ENCODE peak calls at places on chromosomes 11 and 22, in ten cellular contexts. T is B cell, C is lung, R is foreskin fibroblast, F is HFF-Myc, B is esophagus muscularis mucosa, K is lower lobe of right lung, W is endothelial cell, L is dorsolateral prefrontal cortex, S is ascending aorta. Q is an unnamed sample.
A peak's percentile ranks its signal among the peaks of the same experiment; 100 is the strongest.

GRCh38 chr11:130592056-130592455 is 143.6 kb downstream of the ADAMTS15 start:
- DNase-seq in T (no peak), F (no peak), C (no peak), W (no peak), R (no peak), L (no peak), K (no peak), B (no peak), S (no peak), Q (no peak)

GRCh38 chr11:2798951-2799761 is 86.4 kb downstream of the CDKN1C start:
- DNase-seq in T (no peak), L (no peak), W (no peak), C (peak; percentile 27), B (no peak), F (no peak), K (peak; percentile 37), R (no peak), S (no peak), Q (peak; percentile 0)

GRCh38 chr11:131178020-131178419 is 192.4 kb upstream of the NTM start:
- DNase-seq in S (no peak), R (no peak), T (no peak), B (no peak), L (no peak), C (no peak), F (no peak), W (no peak), K (no peak), Q (no peak)

GRCh38 chr22:28917747-28918543 is 34.6 kb downstream of the ZNRF3 start:
- DNase-seq in R (no peak), K (no peak), F (no peak), S (no peak), B (no peak), C (peak; percentile 52), T (no peak), L (no peak), W (peak; percentile 29), Q (no peak)

GRCh38 chr11:76793391-76793811 is 10.2 kb downstream of the TSKU start:
- DNase-seq in T (no peak), R (no peak), C (no peak), K (no peak), W (no peak), S (no peak), L (no peak), B (no peak), F (no peak), Q (no peak)

GRCh38 chr11:126878892-126879291 is 121.7 kb downstream of the KIRREL3 start:
- DNase-seq in W (no peak), L (no peak), B (no peak), C (no peak), F (no peak), R (no peak), T (no peak), S (no peak), K (no peak), Q (no peak)

GRCh38 chr11:23370580-23371275 is 510.5 kb upstream of the CCDC179 start:
- DNase-seq in C (no peak), W (no peak), F (no peak), R (no peak), T (no peak), S (no peak), L (no peak), K (no peak), B (no peak), Q (no peak)

GRCh38 chr11:76135491-76135890 is 70.8 kb downstream of the WNT11 start:
- DNase-seq in K (no peak), B (no peak), C (no peak), S (no peak), T (no peak), W (no peak), L (no peak), F (no peak), R (no peak), Q (no peak)

GRCh38 chr11:121589946-121590537 is 137.3 kb upstream of the SORL1-AS1 start:
- DNase-seq in B (no peak), S (no peak), F (no peak), T (peak; percentile 64), L (no peak), R (no peak), C (no peak), K (no peak), W (no peak), Q (peak; percentile 27)

GRCh38 chr22:49021097-49021925 is 806.4 kb downstream of the BRD1 start:
- DNase-seq in K (peak; percentile 37), T (peak; percentile 7), W (no peak), C (no peak), R (no peak), S (peak; percentile 5), F (no peak), L (no peak), B (no peak), Q (no peak)

GRCh38 chr11:15500643-15501042 is 385.9 kb downstream of the INSC start:
- DNase-seq in T (no peak), K (no peak), C (no peak), F (no peak), S (no peak), L (no peak), W (no peak), R (no peak), B (no peak), Q (no peak)

DNA sequence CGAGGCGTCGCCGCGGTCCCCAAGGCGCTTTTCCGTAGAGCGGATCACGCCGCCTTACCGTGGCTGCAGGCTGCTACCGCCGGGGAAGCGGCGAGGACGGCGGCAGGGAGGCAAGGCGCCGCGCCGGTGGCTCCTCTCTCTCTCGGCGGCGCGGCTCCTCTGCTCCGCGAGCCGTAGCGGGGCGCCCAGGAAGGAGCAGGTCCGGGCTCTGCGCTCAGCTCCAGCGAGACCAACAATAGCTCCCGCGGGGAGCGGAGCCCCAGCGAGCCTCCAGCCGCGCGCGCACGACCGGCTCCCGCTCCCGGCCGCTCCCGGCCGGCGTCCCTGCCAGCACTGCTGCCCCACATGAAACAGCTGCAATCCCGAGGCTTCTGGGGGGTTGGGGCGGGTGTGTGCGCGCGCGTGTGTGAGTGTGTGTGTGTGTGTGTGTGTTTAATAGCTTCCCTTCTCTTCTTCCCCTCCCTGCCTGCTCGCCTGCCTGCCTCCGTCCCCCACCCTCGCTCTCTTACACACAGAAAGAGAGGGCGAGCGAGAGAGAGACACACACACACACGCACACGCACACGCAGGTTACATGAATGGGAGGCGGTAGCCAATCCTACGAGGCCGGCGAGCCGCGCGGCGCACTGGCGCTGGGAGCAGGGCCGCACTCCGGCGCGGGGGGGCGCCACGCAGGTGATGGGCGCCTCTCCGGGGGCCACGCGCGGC is at the start of gene TENM4:
- DNase-seq in L (peak; percentile 76), K (peak; percentile 60), T (peak; percentile 74), S (peak; percentile 36), F (no peak), B (no peak), W (peak; percentile 45), C (no peak), R (peak; percentile 90), Q (peak; percentile 4)
- TF ChIP-seq CTCF in L (peak; percentile 48), K (peak; percentile 24), T (peak; percentile 64), S (peak; percentile 17), F (no peak), B (peak; percentile 40), W (no peak), C (no peak), R (peak; percentile 15), Q (no peak)

GRCh38 chr11:92879086-92879485 is 90.4 kb upstream of the MTNR1B start:
- DNase-seq in W (no peak), S (no peak), L (no peak), F (no peak), K (no peak), R (no peak), B (no peak), T (no peak), C (no peak), Q (no peak)
- TF ChIP-seq CTCF in W (no peak), S (no peak), L (no peak), F (no peak), K (no peak), R (no peak), B (no peak), T (no peak), C (no peak), Q (no peak)

GRCh38 chr22:19772673-19773469 is 12.3 kb downstream of the TBX1 start:
- DNase-seq in K (peak; percentile 48), C (no peak), W (peak; percentile 4), T (peak; percentile 60), S (no peak), B (no peak), R (no peak), F (no peak), L (no peak), Q (no peak)
- TF ChIP-seq CTCF in K (no peak), C (no peak), W (no peak), T (no peak), S (no peak), B (peak; percentile 7), R (no peak), F (no peak), L (no peak), Q (no peak)

GRCh38 chr22:37995460-37995859 is 11.1 kb upstream of the SOX10 start:
- DNase-seq in F (no peak), W (no peak), L (no peak), C (no peak), S (no peak), K (no peak), B (no peak), R (no peak), T (no peak), Q (no peak)

GRCh38 chr22:37998543-37998942 is 14.2 kb upstream of the SOX10 start:
- DNase-seq in B (no peak), W (no peak), L (no peak), K (no peak), F (no peak), S (no peak), C (no peak), T (no peak), R (no peak), Q (no peak)

GRCh38 chr22:37994982-37995381 is 10.6 kb upstream of the SOX10 start:
- DNase-seq in T (no peak), W (no peak), R (no peak), L (no peak), F (no peak), S (no peak), B (no peak), K (no peak), C (no peak), Q (no peak)

GRCh38 chr22:37996079-37996478 is 11.7 kb upstream of the SOX10 start:
- DNase-seq in F (no peak), W (no peak), B (no peak), T (no peak), S (no peak), C (no peak), L (no peak), R (no peak), K (no peak), Q (peak; percentile 13)

DNA sequence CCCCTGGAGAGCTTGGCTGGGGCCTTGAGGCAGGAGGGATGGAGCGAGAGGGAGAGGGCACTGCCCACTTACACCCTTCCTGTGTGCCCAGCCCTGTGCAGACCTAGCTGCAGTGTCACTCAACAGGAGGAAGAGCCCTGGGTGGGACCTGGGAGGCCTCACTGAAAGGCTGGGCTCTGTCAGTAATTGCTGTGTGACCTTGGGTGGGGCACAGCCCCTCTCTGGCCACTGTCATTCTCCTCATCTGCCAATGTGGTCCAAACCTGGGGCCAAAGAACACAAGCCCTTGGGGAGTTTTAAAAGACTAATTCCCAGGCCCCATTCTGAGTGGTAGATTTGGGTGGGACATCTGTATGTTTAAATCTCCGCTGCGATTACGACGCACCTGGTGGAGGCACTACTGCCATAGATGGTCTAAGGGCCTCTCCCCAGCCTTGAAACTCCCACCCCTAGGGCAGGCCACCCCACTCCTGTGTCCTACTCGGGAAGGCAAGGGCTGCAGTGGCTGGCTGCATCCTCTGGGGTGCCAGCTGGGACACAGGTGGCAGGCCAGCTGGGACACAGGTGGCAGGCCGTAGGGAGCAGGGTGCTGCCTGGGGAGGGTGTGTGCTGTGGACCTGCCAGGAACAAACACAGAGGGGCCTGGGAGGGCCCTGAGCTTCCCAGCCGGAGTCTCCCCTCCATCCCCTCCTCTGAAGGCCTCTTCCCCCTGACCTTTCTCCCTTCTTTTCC is 12.3 kb upstream of the SOX10 start:
- DNase-seq in B (no peak), C (no peak), W (no peak), T (peak; percentile 21), S (no peak), L (no peak), R (no peak), K (no peak), F (no peak), Q (no peak)
- TF ChIP-seq CTCF in B (no peak), C (no peak), W (no peak), T (no peak), S (no peak), L (no peak), R (no peak), K (no peak), F (no peak), Q (no peak)